ENCODE peak calls at places on chromosomes 1 and 21, in nine cellular contexts. B is uterus; P is cardiac muscle cell; L is heart right ventricle; H is mesendoderm; Y is heart left ventricle; F is brain microvascular endothelial cell; U is small intestine; C is CD8-positive, alpha-beta T cell. W is an unnamed sample.

GRCh38 chr1:207789792-207790787 is 38.2 kb downstream of the CD46 start:
- DNase-seq in L (no peak), H (no peak), Y (no peak), F (no peak), U (peak), C (no peak), B (no peak), P (no peak), W (no peak)

GRCh38 chr1:118981436-118981835 is 6.7 kb downstream of the TBX15 start:
- DNase-seq in H (no peak), L (no peak), B (no peak), C (no peak), P (no peak), U (no peak), Y (no peak), F (no peak), W (no peak)

GRCh38 chr1:245710961-245711903 is 556.4 kb downstream of the KIF26B start:
- DNase-seq in B (no peak), P (no peak), C (no peak), U (no peak), L (no peak), H (peak), F (no peak), Y (no peak), W (no peak)

GRCh38 chr21:45381036-45381787 is 23.8 kb upstream of the COL18A1 start:
- DNase-seq in F (no peak), Y (peak), C (no peak), H (no peak), U (no peak), P (no peak), L (no peak), B (peak), W (no peak)

GRCh38 chr1:74470262-74470661 is 42.1 kb downstream of the LRRC53 start:
- DNase-seq in H (no peak), P (peak), C (no peak), L (peak), F (no peak), B (no peak), Y (no peak), U (no peak), W (no peak)

GRCh38 chr1:8024329-8024728 is 1.8 kb downstream of the ERRFI1 start:
- DNase-seq in Y (no peak), C (no peak), F (no peak), B (no peak), L (no peak), H (no peak), U (no peak), P (no peak), W (no peak)

GRCh38 chr1:29213055-29213454 is 17.7 kb downstream of the MECR start:
- DNase-seq in H (no peak), B (no peak), U (no peak), F (no peak), L (no peak), P (no peak), C (no peak), Y (no peak), W (no peak)

GRCh38 chr1:202616355-202616910 is 93.8 kb downstream of the SYT2 start:
- DNase-seq in C (no peak), L (no peak), U (no peak), P (no peak), Y (no peak), B (no peak), F (no peak), H (no peak), W (no peak)

GRCh38 chr1:38696371-38696770 is 163.2 kb downstream of the RRAGC start:
- DNase-seq in H (no peak), C (no peak), P (no peak), L (no peak), F (no peak), B (no peak), Y (no peak), U (no peak), W (no peak)

GRCh38 chr1:13517193-13517812 is 3.5 kb upstream of the LRRC38 start:
- DNase-seq in U (peak), B (no peak), H (peak), C (no peak), Y (no peak), P (peak), L (no peak), F (no peak), W (no peak)

GRCh38 chr1:26094076-26094669 is 17.5 kb upstream of the PDIK1L start:
- DNase-seq in H (peak), F (no peak), B (no peak), L (peak), U (no peak), P (peak), C (no peak), Y (peak), W (no peak)

GRCh38 chr1:166307261-166308188 is 140.7 kb upstream of the FAM78B start:
- DNase-seq in C (no peak), H (peak), B (no peak), L (peak), Y (peak), F (no peak), U (no peak), P (no peak), W (no peak)

GRCh38 chr1:34681481-34682451 is 73.1 kb upstream of the GJB5 start:
- DNase-seq in C (peak), B (no peak), L (peak), Y (no peak), P (peak), H (peak), U (peak), F (peak), W (no peak)

GRCh38 chr1:228407118-228408040 is 744 bp upstream of the TRIM11 start:
- DNase-seq in B (no peak), P (no peak), H (peak), C (no peak), F (no peak), Y (no peak), L (no peak), U (no peak), W (no peak)
- H3K27ac ChIP-seq in B (peak), P (peak), H (peak), C (no peak), F (no peak), Y (peak), L (peak), U (peak), W (peak)

GRCh38 chr1:214292317-214292716 is 11.4 kb downstream of the SMYD2 start:
- DNase-seq in F (no peak), Y (no peak), P (peak), C (no peak), H (no peak), U (no peak), B (no peak), L (no peak), W (no peak)
- H3K4me3 ChIP-seq in F (no peak), Y (no peak), P (no peak), C (no peak), H (no peak), U (no peak), B (no peak), L (no peak), W (no peak)

GRCh38 chr1:192808588-192809285 is at the start of gene RGS2:
- DNase-seq in U (peak), C (peak), B (peak), H (peak), P (peak), Y (peak), L (peak), F (peak), W (peak)
- H3K27ac ChIP-seq in U (peak), C (peak), B (peak), H (peak), P (peak), Y (peak), L (peak), F (peak), W (peak)

DNA sequence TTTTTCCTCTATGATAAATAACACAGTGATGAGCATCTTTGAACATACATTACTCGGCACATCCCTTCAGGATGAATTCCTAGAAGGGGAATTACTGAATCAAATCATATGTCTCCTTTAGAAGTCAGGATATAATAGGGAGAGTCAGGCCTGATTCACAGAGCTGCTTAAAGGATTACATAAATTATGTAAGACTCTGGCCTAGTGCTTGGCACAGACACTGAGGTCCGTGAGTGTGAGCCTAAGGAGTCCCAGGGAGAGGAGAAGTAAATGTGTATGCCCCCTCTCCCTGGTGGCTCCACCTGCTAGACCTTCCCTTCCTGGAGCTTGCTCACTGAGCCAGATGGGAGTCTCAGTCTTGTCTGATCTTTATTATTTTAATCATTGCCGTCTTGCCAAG is 8.6 kb upstream of the FOXE3 start:
- DNase-seq in F (no peak), H (no peak), C (no peak), P (no peak), B (no peak), L (no peak), Y (no peak), U (no peak), W (no peak)
- H3K4me3 ChIP-seq in F (no peak), H (no peak), C (no peak), P (no peak), B (no peak), L (no peak), Y (no peak), U (no peak), W (no peak)